ENCODE peak calls at places on chromosomes 2 and 18, in four cellular contexts. C, F, K and W are unnamed samples.
A peak's percentile ranks its signal among the peaks of the same experiment; 100 is the strongest.

GRCh38 chr2:97718051-97718882 is 4.9 kb downstream of the ZAP70 start:
- DNase-seq in C (no peak), F (no peak), K (no peak), W (no peak)

GRCh38 chr2:175457846-175458408 is 276.4 kb upstream of the ATP5MC3 start:
- DNase-seq in C (no peak), F (no peak), K (no peak), W (no peak)

GRCh38 chr18:13641551-13642439 is 84.6 kb downstream of the FAM210A start:
- DNase-seq in C (no peak), F (no peak), K (no peak), W (no peak)

GRCh38 chr2:181573140-181573736 is 83.7 kb downstream of the CERKL start:
- DNase-seq in C (peak; percentile 12), F (no peak), K (peak; percentile 45), W (peak; percentile 39)

GRCh38 chr2:43184339-43184895 is 42.0 kb downstream of the ZFP36L2 start:
- DNase-seq in C (peak; percentile 89), F (no peak), K (peak; percentile 94), W (no peak)

GRCh38 chr2:53945538-53945937 is 25.3 kb downstream of the PSME4 start:
- DNase-seq in C (no peak), F (no peak), K (no peak), W (no peak)

GRCh38 chr2:34578641-34579040 is 979.5 kb upstream of the FAM98A start:
- DNase-seq in C (no peak), F (no peak), K (no peak), W (no peak)

GRCh38 chr18:45571714-45572113 is 43.6 kb upstream of the SLC14A2 start:
- DNase-seq in C (peak; percentile 3), F (no peak), K (no peak), W (no peak)

GRCh38 chr2:112004246-112004645 is 50.8 kb upstream of the TMEM87B start:
- DNase-seq in C (no peak), F (peak; percentile 12), K (no peak), W (no peak)

GRCh38 chr2:149050188-149050587 is 11.7 kb downstream of the LYPD6B start:
- DNase-seq in C (no peak), F (peak; percentile 28), K (no peak), W (no peak)

GRCh38 chr18:42187611-42188378 is 232.8 kb downstream of the PIK3C3 start:
- DNase-seq in C (no peak), F (peak; percentile 46), K (no peak), W (no peak)

GRCh38 chr2:151767536-151767935 is 33.3 kb upstream of the NEB start:
- DNase-seq in C (peak; percentile 68), F (no peak), K (no peak), W (no peak)

GRCh38 chr18:75212626-75213110 is 2.1 kb downstream of the TSHZ1 start:
- DNase-seq in C (no peak), F (no peak), K (peak; percentile 35), W (no peak)
- TF ChIP-seq EZH2 in C (no peak), F (no peak), K (no peak), W (no peak)

DNA sequence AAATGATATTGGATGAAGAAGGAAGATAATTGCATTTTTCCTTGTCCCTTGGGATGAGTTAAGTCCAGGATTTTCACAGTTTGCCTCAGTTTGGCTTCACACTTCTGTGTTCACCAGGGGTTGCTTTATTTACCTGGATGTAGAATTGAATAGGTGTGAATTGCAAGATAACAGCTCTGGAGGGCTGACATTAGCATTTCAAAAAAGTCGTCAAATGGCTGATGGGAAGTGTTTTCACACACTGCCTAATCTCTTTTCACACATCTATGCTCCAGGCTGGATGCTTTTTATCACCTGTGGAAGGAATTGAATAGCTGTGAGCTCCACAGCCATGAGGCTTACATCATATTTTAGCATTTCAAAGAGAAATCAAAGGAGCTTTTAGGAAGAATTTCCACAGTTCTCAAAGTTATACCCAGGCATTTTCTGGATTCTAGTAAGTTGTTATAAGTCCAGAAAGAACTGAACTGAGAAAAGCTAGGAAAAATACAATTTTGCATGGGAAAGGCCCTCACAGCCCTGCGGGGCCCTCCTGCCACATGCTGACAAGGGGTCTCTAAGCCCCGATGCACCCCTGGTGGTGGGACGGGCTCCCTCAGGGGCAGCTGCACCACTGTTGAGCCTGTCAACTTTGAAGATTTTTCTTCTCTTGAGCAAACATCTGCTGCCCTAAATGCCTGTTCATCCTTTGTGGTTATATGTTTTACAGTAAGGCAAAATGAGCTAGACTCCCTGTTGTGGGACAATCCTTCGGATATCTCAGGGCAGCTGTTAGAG is 43.9 kb downstream of the TEX51 start:
- DNase-seq in C (no peak), F (no peak), K (no peak), W (no peak)
- TF ChIP-seq POLR2AphosphoS5 in C (no peak), F (no peak), K (no peak), W (no peak)

GRCh38 chr2:230666446-230666845 is 46.2 kb upstream of the CAB39 start:
- DNase-seq in C (no peak), F (no peak), K (no peak), W (no peak)
- H3K9ac ChIP-seq in C (peak overlapping the region; percentile 59), F (no peak overlapping the region), K (no peak overlapping the region), W (no peak overlapping the region)

DNA sequence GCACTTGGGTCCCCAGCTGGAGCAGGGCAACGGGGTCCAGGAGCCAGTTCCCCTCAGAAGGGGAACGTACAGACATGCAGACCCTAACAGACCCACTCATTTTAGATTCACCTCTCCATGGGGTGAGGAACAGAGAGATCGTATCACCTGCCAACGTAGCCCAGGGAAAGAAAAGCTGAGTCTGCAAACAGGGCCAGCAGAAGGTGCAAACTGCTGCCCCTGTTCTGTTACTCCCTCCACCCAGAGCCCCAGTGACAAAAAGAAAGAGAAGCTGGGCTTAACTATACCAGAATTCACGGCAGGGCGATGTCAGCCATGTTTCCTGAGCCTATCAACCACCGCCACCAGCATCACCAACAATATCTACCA is 817 bp upstream of the HS1BP3 start:
- DNase-seq in C (no peak), F (no peak), K (no peak), W (no peak)
- TF ChIP-seq EZH2 in C (no peak), F (no peak), K (no peak), W (no peak)